ENCODE peak calls at places on chromosome 3, in six cellular contexts. D, S, P, F, M and G are unnamed samples.

GRCh38 chr3:32780735-32781210 is 37.0 kb upstream of the TRIM71 start:
- DNase-seq in F (peak; percentile 80), D (peak; percentile 62), M (peak; percentile 73), S (peak; percentile 99), P (peak; percentile 14), G (no peak)

GRCh38 chr3:126132751-126133511 is 47.5 kb downstream of the ALDH1L1 start:
- DNase-seq in S (peak; percentile 77), P (no peak), D (no peak), M (no peak), F (peak; percentile 58), G (no peak)

GRCh38 chr3:61561374-61562041 is at the start of gene PTPRG:
- DNase-seq in D (peak; percentile 77), F (peak; percentile 92), S (peak; percentile 93), P (peak; percentile 90), M (peak; percentile 86), G (no peak)

GRCh38 chr3:43023066-43023465 is 44.0 kb downstream of the GASK1A start:
- DNase-seq in S (peak; percentile 61), M (no peak), D (no peak), F (no peak), P (no peak), G (no peak)

GRCh38 chr3:197484204-197484901 is 71.4 kb downstream of the BDH1 start:
- DNase-seq in M (no peak), D (no peak), P (no peak), F (no peak), S (no peak), G (no peak)

GRCh38 chr3:30188713-30189112 is 417.7 kb upstream of the TGFBR2 start:
- DNase-seq in P (no peak), S (no peak), F (no peak), D (no peak), M (no peak), G (no peak)

GRCh38 chr3:52286777-52287110 is 884 bp upstream of the GLYCTK start:
- DNase-seq in S (no peak), P (no peak), D (no peak), F (no peak), M (no peak), G (no peak)

GRCh38 chr3:167078070-167078622 is 302.0 kb downstream of the ZBBX start:
- DNase-seq in M (no peak), D (no peak), F (no peak), P (no peak), S (no peak), G (no peak)

GRCh38 chr3:125280966-125281365 is 68.4 kb upstream of the SLC12A8 start:
- DNase-seq in D (no peak), M (no peak), F (peak; percentile 15), S (no peak), P (no peak), G (no peak)

GRCh38 chr3:124817079-124817478 is 70.1 kb downstream of the ITGB5 start:
- DNase-seq in P (no peak), F (no peak), D (no peak), S (no peak), M (no peak), G (no peak)

GRCh38 chr3:176814252-176814651 is 383.0 kb downstream of the TBL1XR1 start:
- DNase-seq in P (peak; percentile 56), M (peak; percentile 77), F (peak; percentile 82), S (peak; percentile 94), D (peak; percentile 17), G (no peak)

GRCh38 chr3:70712449-70713082 is 400.1 kb upstream of the MDFIC2 start:
- DNase-seq in D (no peak), S (no peak), F (no peak), M (no peak), P (no peak), G (no peak)